ENCODE peak calls at places on chromosomes 1 and 21, in nine cellular contexts. W is small intestine, X is adipocyte, E is uterus, U is ovary, A is PC-3, L is HCT116, Q is mammary epithelial cell, D is transverse colon. O is an unnamed sample. For H3K4me1, the result is how much of the 10 kb centered on the place peaks cover.

GRCh38 chr1:202807367-202807925 is 775 bp downstream of the KDM5B start:
- DNase-seq in Q (peak), A (no peak), E (peak), W (peak), D (peak), X (peak), L (no peak), U (peak), O (peak)

GRCh38 chr1:112761714-112762480 is 46.8 kb upstream of the PPM1J start:
- DNase-seq in E (no peak), X (no peak), Q (peak), A (no peak), D (no peak), U (no peak), L (no peak), W (no peak), O (no peak)

GRCh38 chr1:155507960-155508359 is 54.6 kb downstream of the ASH1L start:
- DNase-seq in W (no peak), X (no peak), U (no peak), L (no peak), D (no peak), Q (no peak), A (no peak), E (no peak), O (no peak)

GRCh38 chr1:21123287-21123961 is 53.3 kb downstream of the EIF4G3 start:
- DNase-seq in W (peak), A (no peak), X (no peak), U (no peak), Q (no peak), L (no peak), D (no peak), E (no peak), O (no peak)

GRCh38 chr1:26820784-26821269 is 5.7 kb upstream of the ZDHHC18 start:
- DNase-seq in Q (no peak), W (peak), X (no peak), U (no peak), A (no peak), L (no peak), E (no peak), D (peak), O (no peak)

GRCh38 chr1:21886486-21887215 is 50.5 kb downstream of the HSPG2 start:
- DNase-seq in Q (no peak), A (no peak), X (no peak), L (no peak), D (no peak), E (no peak), U (no peak), W (peak), O (no peak)

GRCh38 chr1:209675567-209676154 is 449 bp downstream of the G0S2 start:
- DNase-seq in X (peak), W (peak), Q (no peak), U (peak), A (peak), L (no peak), E (peak), D (peak), O (peak)

GRCh38 chr1:199688133-199688676 is 339.3 kb upstream of the NR5A2 start:
- DNase-seq in A (no peak), U (no peak), L (no peak), E (no peak), D (no peak), X (no peak), W (no peak), Q (no peak), O (no peak)

GRCh38 chr1:218330043-218330623 is 15.0 kb upstream of the TGFB2 start:
- DNase-seq in Q (peak), L (peak), W (peak), D (no peak), A (peak), E (no peak), X (peak), U (no peak), O (peak)

GRCh38 chr21:33229776-33230517 is at the start of gene IFNAR2:
- DNase-seq in X (peak), L (peak), D (peak), Q (peak), A (peak), E (peak), U (peak), W (peak), O (peak)

GRCh38 chr1:229624906-229625871 is 733 bp downstream of the TAF5L start:
- DNase-seq in E (peak), X (peak), W (peak), Q (peak), U (no peak), A (peak), L (no peak), D (peak), O (peak)

GRCh38 chr1:66214901-66215300 is 319.1 kb upstream of the SGIP1 start:
- DNase-seq in A (no peak), W (no peak), L (no peak), Q (no peak), E (no peak), D (no peak), X (no peak), U (no peak), O (peak)

GRCh38 chr1:48808496-48808895 is 31.8 kb upstream of the BEND5 start:
- DNase-seq in X (no peak), W (no peak), Q (no peak), L (no peak), D (no peak), E (no peak), A (no peak), U (no peak), O (no peak)

GRCh38 chr1:22754824-22755223 is 44.2 kb downstream of the EPHB2 start:
- DNase-seq in E (no peak), X (no peak), Q (no peak), W (no peak), U (no peak), A (no peak), L (no peak), D (no peak), O (no peak)

GRCh38 chr1:164588388-164589341 is 29.7 kb downstream of the PBX1 start:
- DNase-seq in X (peak), W (no peak), Q (no peak), E (peak), A (no peak), U (peak), L (no peak), D (peak), O (peak)

GRCh38 chr1:87399701-87400100 is 71.0 kb downstream of the LMO4 start:
- DNase-seq in Q (no peak), U (no peak), A (peak), W (peak), L (no peak), X (no peak), D (peak), E (no peak), O (no peak)

GRCh38 chr21:44890338-44890931 is 16.9 kb upstream of the PTTG1IP start:
- DNase-seq in X (no peak), U (no peak), E (no peak), Q (peak), W (no peak), A (no peak), L (no peak), D (no peak), O (no peak)

GRCh38 chr21:44892536-44893277 is 19.2 kb upstream of the PTTG1IP start:
- DNase-seq in Q (peak), D (peak), A (peak), E (no peak), W (peak), X (peak), L (peak), U (no peak), O (peak)

GRCh38 chr21:44892095-44892494 is 18.6 kb upstream of the PTTG1IP start:
- DNase-seq in L (no peak), E (no peak), Q (no peak), U (no peak), D (no peak), W (no peak), A (no peak), X (no peak), O (no peak)

GRCh38 chr21:44890961-44891541 is 17.6 kb upstream of the PTTG1IP start:
- DNase-seq in X (no peak), W (no peak), U (no peak), Q (no peak), D (no peak), E (no peak), L (no peak), A (no peak), O (no peak)

DNA sequence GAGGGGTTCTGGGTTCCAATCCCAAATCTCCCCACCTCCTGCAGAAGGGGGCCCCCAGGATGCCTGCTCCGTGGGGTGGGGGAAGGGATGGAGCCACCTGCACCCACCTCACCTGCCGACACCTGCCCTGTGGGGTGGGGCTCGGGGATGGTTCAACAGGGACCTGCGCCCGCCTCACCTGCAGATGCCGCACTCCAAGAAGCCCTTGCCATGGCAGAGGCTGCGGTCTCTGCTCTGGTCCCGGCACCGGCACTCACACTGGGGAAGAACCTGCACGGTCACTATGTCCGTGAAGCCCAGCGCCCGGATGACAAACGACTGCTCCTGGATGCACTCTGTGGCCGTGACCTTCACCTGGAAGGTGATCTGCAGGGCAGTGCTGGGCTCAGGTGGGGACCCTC is 18.1 kb upstream of the PTTG1IP start:
- DNase-seq in L (no peak), E (no peak), U (no peak), Q (no peak), A (no peak), W (no peak), X (no peak), D (no peak), O (no peak)
- H3K4me1 ChIP-seq in L (under half), E (under half), U (under half), Q (under half), A (under half), W (under half), X (under half), D (under half), O (under half)

GRCh38 chr1:200906491-200906890 is 11.8 kb downstream of the INAVA start:
- DNase-seq in Q (no peak), A (no peak), D (no peak), E (no peak), L (no peak), X (no peak), U (no peak), W (no peak), O (no peak)

GRCh38 chr1:200905411-200906052 is 10.8 kb downstream of the INAVA start:
- DNase-seq in D (no peak), E (no peak), W (peak), L (no peak), X (no peak), A (peak), U (no peak), Q (peak), O (peak)

GRCh38 chr1:200908158-200908868 is 13.6 kb downstream of the INAVA start:
- DNase-seq in L (no peak), A (peak), X (no peak), W (peak), D (peak), Q (no peak), U (no peak), E (no peak), O (no peak)

GRCh38 chr1:200909071-200909470 is 14.4 kb downstream of the INAVA start:
- DNase-seq in W (no peak), E (no peak), L (no peak), U (no peak), X (no peak), D (no peak), Q (no peak), A (no peak), O (no peak)

DNA sequence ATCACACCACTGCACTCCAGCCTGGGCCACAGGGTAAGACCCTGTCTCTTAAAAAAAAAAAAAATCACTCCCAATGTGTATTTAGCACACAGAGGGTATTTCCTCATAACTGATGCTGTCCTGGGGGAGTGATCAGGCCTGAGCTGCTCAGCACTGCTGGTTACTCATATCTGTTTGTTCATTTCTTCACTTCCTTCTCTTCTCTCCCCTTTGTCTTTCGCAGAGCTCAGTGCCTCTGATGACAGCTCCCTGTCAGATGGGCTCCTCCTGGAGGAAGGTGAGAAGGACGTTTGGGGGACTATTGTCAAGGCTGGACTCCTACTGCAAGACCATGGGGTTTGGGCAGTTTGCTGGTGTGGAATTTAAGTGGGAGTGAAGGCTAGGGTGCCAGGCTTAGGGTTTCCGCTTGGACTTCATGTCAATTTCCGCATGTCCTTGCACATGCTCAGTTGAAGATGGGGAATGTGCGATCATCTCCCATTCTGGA is 13.0 kb downstream of the INAVA start:
- DNase-seq in A (peak), X (no peak), L (no peak), Q (no peak), D (no peak), W (no peak), U (no peak), E (no peak), O (peak)
- H3K4me3 ChIP-seq in A (no peak), X (no peak), L (no peak), Q (no peak), D (no peak), W (no peak), U (no peak), E (no peak), O (no peak)

DNA sequence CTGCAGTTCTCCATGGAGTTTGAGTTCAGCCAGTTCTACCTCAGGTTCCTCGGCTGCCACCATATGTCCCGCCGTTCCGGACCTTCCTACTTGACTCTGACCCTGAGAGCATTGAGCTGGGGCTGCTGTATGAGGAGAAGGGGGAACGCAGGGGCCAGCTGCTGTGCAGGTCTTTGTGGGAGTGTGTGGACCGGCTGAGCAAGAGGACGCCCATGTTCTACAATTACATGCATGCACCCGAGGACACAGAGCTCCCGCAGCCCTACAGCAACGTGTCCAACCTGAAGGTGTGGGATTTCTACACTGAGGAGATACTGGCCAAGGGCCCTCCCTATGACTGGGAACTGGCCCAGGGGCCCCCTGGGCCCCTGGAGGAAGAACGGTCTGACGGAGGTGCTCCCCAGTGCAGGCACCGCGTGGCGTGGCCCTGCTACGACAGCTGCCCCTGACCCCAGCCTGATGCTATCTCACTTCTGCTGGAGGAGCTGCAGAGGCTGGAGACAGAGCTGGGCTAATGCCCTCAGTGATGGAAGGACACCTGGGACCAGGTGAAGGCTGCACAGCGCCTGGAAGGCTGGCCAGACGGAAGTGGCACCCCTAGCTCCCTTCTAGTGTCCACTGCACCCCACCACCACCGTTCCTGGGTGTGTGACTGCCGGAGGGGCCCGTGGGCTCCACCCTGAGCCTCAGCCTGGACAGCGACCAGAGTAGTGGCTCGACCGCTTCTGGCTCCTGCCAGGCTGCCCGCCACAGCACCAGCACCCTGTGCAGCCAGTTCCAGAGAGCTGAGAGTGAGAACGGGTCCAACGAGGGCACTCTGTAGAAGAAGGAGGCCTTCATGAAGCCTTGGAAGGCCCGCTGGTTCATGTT is 20.8 kb upstream of the NPPB start:
- DNase-seq in A (no peak), W (no peak), Q (no peak), E (no peak), X (no peak), U (no peak), L (no peak), D (no peak), O (no peak)
- H3K4me1 ChIP-seq in A (under half), W (under half), Q (under half), E (under half), X (under half), U (under half), L (under half), D (under half), O (under half)

GRCh38 chr1:36257375-36257767 is 33.1 kb downstream of the THRAP3 start:
- DNase-seq in E (no peak), W (no peak), A (peak), D (no peak), U (no peak), L (no peak), Q (peak), X (no peak), O (peak)
- H3K4me3 ChIP-seq in E (no peak), W (no peak), A (no peak), D (no peak), U (no peak), L (no peak), Q (no peak), X (no peak), O (no peak)

GRCh38 chr1:228084325-228084724 is 1.8 kb downstream of the ARF1 start:
- DNase-seq in E (no peak), X (peak), D (no peak), A (peak), U (no peak), W (no peak), Q (peak), L (no peak), O (peak)
- H3K4me1 ChIP-seq in E (half or more), X (half or more), D (half or more), A (half or more), U (under half), W (under half), Q (half or more), L (under half), O (half or more)

GRCh38 chr1:69441496-69441895 is 126.2 kb upstream of the LRRC7 start:
- DNase-seq in E (no peak), X (no peak), Q (peak), W (no peak), A (no peak), L (no peak), U (no peak), D (no peak), O (no peak)

GRCh38 chr1:69433073-69433472 is 134.6 kb upstream of the LRRC7 start:
- DNase-seq in Q (peak), U (no peak), E (no peak), D (no peak), A (peak), X (no peak), L (no peak), W (no peak), O (no peak)

DNA sequence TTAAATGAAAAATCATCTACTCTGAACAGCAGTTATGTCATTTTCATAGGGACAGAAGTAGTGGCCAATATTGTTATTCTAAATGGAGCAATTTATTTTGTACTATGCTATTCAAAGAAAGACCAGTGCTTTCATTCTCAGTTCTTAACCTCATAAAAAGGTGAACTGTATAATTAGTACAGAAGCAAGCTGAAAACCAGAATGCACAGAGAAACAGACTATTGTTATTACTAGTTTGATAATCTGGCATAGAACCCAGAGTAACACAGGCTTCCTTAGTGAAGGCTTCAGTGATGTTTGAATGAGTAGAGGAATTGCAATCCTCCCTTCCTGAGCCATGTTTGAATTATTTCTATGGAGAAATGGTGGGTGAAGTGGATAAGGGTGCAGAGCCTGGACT is 131.6 kb upstream of the LRRC7 start:
- DNase-seq in A (no peak), X (no peak), W (no peak), Q (no peak), E (no peak), U (no peak), D (no peak), L (no peak), O (no peak)
- H3K4me3 ChIP-seq in A (no peak), X (no peak), W (no peak), Q (no peak), E (no peak), U (no peak), D (no peak), L (no peak), O (no peak)

DNA sequence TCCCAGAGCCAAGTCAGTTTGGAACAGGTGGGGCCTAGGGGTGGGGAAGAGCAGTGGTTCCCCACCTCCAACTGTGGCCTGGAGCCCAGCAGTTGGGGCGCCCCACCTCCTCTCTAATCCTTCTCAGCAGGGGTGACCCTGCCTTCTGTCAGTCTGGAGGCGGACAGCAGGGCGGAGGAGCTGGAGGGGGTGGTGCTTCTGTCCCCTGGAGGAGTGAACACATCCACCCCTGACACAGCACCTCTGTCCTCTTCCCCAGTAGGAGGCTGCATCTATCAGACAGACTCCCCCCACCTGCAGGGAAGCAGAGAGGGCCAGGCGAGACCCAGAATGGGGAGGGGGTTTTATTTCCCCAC is 73.8 kb downstream of the MRPL37 start:
- DNase-seq in W (no peak), L (no peak), D (peak), X (peak), Q (no peak), A (no peak), U (peak), E (peak), O (peak)
- H3K4me1 ChIP-seq in W (under half), L (under half), D (half or more), X (half or more), Q (under half), A (under half), U (half or more), E (under half), O (under half)

GRCh38 chr1:39637301-39637700 is 2.1 kb downstream of the HEYL start:
- DNase-seq in D (no peak), A (no peak), X (no peak), L (no peak), W (no peak), U (no peak), E (no peak), Q (no peak), O (no peak)
- H3K4me3 ChIP-seq in D (no peak), A (no peak), X (no peak), L (no peak), W (no peak), U (no peak), E (peak), Q (no peak), O (no peak)

O was measured in GM23248.